ENCODE peak calls at places on chromosomes 2 and 18, in six cellular contexts. F, Z, K, P, Q and G are unnamed samples.

GRCh38 chr2:232459419-232460035 is 3.6 kb downstream of the ALPI start:
- DNase-seq in F (no peak), Z (no peak), K (peak), P (no peak), Q (no peak), G (no peak)

GRCh38 chr2:208608436-208608835 is 201.8 kb downstream of the PTH2R start:
- DNase-seq in F (no peak), Z (no peak), K (no peak), P (no peak), Q (no peak), G (no peak)

GRCh38 chr18:48399303-48400075 is 9.7 kb downstream of the ZBTB7C start:
- DNase-seq in F (no peak), Z (no peak), K (no peak), P (no peak), Q (no peak), G (no peak)

GRCh38 chr2:150309681-150310080 is 177.8 kb downstream of the RND3 start:
- DNase-seq in F (peak), Z (no peak), K (no peak), P (no peak), Q (no peak), G (peak)

GRCh38 chr2:95077521-95077807 is 44.1 kb downstream of the MRPS5 start:
- DNase-seq in F (no peak), Z (no peak), K (no peak), P (no peak), Q (no peak), G (no peak)

GRCh38 chr2:65031341-65032015 is 24.7 kb upstream of the CEP68 start:
- DNase-seq in F (no peak), Z (no peak), K (peak), P (no peak), Q (no peak), G (no peak)

GRCh38 chr2:70921031-70921430 is 14.7 kb upstream of the ATP6V1B1 start:
- DNase-seq in F (no peak), Z (no peak), K (peak), P (no peak), Q (no peak), G (no peak)

GRCh38 chr18:11324956-11325873 is 175.8 kb upstream of the PIEZO2 start:
- DNase-seq in F (peak), Z (no peak), K (no peak), P (no peak), Q (peak), G (peak)

GRCh38 chr18:79818631-79819030 is 20.9 kb downstream of the KCNG2 start:
- DNase-seq in F (no peak), Z (no peak), K (peak), P (no peak), Q (no peak), G (no peak)

GRCh38 chr2:65278450-65279030 is 50.9 kb downstream of the ACTR2 start:
- DNase-seq in F (peak), Z (no peak), K (no peak), P (no peak), Q (no peak), G (peak)

GRCh38 chr18:28087173-28087563 is 89.8 kb downstream of the CDH2 start:
- DNase-seq in F (no peak), Z (no peak), K (no peak), P (peak), Q (no peak), G (no peak)

GRCh38 chr18:38025433-38026038 is 459.9 kb upstream of the CELF4 start:
- DNase-seq in F (peak), Z (peak), K (no peak), P (no peak), Q (peak), G (no peak)

GRCh38 chr2:228126401-228126800 is 55.1 kb downstream of the SPHKAP start:
- DNase-seq in F (no peak), Z (no peak), K (no peak), P (no peak), Q (no peak), G (no peak)

GRCh38 chr2:17558053-17558452 is 17.6 kb downstream of the VSNL1 start:
- DNase-seq in F (no peak), Z (no peak), K (no peak), P (no peak), Q (no peak), G (no peak)

GRCh38 chr2:57434952-57435351 is 611.7 kb upstream of the VRK2 start:
- DNase-seq in F (no peak), Z (no peak), K (no peak), P (no peak), Q (peak), G (no peak)

GRCh38 chr18:48803518-48803917 is 147.2 kb downstream of the SMAD7 start:
- DNase-seq in F (no peak), Z (no peak), K (peak), P (no peak), Q (no peak), G (no peak)

GRCh38 chr2:69149631-69150215 is 136.7 kb downstream of the ANTXR1 start:
- DNase-seq in F (peak), Z (peak), K (peak), P (peak), Q (no peak), G (peak)

GRCh38 chr2:145114726-145115125 is 594.8 kb upstream of the ZEB2 start:
- DNase-seq in F (no peak), Z (no peak), K (no peak), P (no peak), Q (no peak), G (no peak)

GRCh38 chr2:21822505-21822904 is 698.7 kb downstream of the TDRD15 start:
- DNase-seq in F (no peak), Z (no peak), K (no peak), P (no peak), Q (peak), G (no peak)

GRCh38 chr2:240295256-240296103 is 140.0 kb upstream of the GPC1 start:
- DNase-seq in F (no peak), Z (no peak), K (no peak), P (no peak), Q (no peak), G (no peak)

GRCh38 chr2:66555076-66555475 is 120.2 kb downstream of the MEIS1 start:
- DNase-seq in F (peak), Z (no peak), K (no peak), P (no peak), Q (no peak), G (peak)

GRCh38 chr2:26251893-26252292 is 7.2 kb downstream of the HADHB start:
- DNase-seq in F (no peak), Z (no peak), K (no peak), P (no peak), Q (no peak), G (peak)

GRCh38 chr2:231223001-231223375 is 24.6 kb downstream of the ARMC9 start:
- DNase-seq in F (no peak), Z (no peak), K (no peak), P (no peak), Q (peak), G (no peak)

GRCh38 chr2:134401789-134402188 is 147.9 kb downstream of the MGAT5 start:
- DNase-seq in F (peak), Z (no peak), K (no peak), P (no peak), Q (no peak), G (no peak)

GRCh38 chr2:104406273-104406726 is 447.6 kb upstream of the POU3F3 start:
- DNase-seq in F (no peak), Z (no peak), K (no peak), P (no peak), Q (no peak), G (no peak)

GRCh38 chr2:96687266-96687665 is 44.7 kb downstream of the FER1L5 start:
- DNase-seq in F (no peak), Z (no peak), K (no peak), P (no peak), Q (no peak), G (no peak)

GRCh38 chr2:37671013-37671815 is at the start of gene CDC42EP3:
- DNase-seq in F (peak), Z (no peak), K (peak), P (peak), Q (peak), G (no peak)

GRCh38 chr2:567865-568638 is 109.2 kb downstream of the TMEM18 start:
- DNase-seq in F (no peak), Z (no peak), K (no peak), P (no peak), Q (peak), G (no peak)

GRCh38 chr2:164757934-164758695 is 83.5 kb downstream of the COBLL1 start:
- DNase-seq in F (peak), Z (no peak), K (no peak), P (no peak), Q (peak), G (peak)

GRCh38 chr2:70258532-70258875 is 567 bp downstream of the PCYOX1 start:
- DNase-seq in F (peak), Z (no peak), K (no peak), P (peak), Q (peak), G (peak)

DNA sequence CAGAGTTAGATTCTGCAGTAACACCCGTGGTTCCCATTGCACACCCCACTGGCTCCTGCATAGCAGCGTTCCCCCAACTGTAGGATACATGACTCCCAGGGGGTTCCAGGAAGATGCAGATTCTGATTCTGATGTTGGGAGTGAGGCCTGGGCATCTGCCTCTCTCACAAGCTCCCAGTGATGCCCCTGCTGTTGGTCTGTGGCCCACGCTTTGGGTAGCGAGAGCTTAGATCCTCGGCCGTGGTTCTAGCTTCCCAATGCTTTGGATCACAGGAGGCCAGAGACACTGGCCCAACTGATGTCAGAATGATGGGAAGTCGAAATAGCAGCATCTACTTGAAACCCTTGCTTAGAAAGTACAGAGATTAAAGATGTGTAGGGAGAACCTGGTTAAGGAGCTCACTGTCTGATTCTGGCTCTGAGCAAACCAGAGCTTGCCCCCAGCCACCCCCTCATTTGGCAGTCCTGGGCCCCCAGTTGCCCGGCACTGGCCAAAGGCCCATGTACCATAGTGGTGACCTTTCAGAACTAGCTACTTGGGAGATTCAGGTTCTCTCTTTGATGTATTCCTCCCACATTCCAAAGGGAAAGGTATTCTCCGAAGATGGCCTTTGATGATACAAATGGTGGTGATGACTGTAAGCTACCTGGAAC is 197.5 kb downstream of the FAM210A start:
- DNase-seq in F (no peak), Z (no peak), K (no peak), P (no peak), Q (no peak), G (no peak)
- H3K14ac ChIP-seq in F (no peak), Z (no peak), K (no peak), P (no peak), Q (no peak), G (no peak)

DNA sequence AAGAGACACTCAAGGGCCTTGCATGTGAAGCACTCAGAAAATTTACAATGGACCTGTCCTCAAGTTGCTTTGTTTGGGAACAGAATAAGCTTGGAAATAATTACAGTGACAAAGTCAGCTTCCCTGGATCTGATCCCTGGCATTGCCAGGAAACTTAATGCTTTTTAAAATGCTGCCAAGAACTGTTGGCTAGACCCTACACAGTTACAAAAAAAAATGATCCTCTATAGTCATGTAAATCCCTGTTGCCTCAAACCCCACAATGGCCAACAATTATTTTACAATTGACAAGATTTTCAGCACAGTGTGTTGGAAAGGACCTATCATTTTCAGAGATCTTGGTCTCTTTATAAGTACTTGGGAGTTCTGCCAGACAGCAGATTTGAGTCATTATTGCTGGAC is 470.4 kb upstream of the ACVR2A start:
- DNase-seq in F (no peak), Z (no peak), K (no peak), P (no peak), Q (no peak), G (no peak)
- H2BK5ac ChIP-seq in F (no peak), Z (no peak), K (no peak), P (no peak), Q (no peak), G (no peak)

GRCh38 chr2:223632826-223633225 is 30.7 kb upstream of the SCG2 start:
- DNase-seq in F (no peak), Z (no peak), K (no peak), P (no peak), Q (no peak), G (no peak)

GRCh38 chr2:223635080-223635479 is 32.9 kb upstream of the SCG2 start:
- DNase-seq in F (peak), Z (no peak), K (no peak), P (no peak), Q (peak), G (peak)

DNA sequence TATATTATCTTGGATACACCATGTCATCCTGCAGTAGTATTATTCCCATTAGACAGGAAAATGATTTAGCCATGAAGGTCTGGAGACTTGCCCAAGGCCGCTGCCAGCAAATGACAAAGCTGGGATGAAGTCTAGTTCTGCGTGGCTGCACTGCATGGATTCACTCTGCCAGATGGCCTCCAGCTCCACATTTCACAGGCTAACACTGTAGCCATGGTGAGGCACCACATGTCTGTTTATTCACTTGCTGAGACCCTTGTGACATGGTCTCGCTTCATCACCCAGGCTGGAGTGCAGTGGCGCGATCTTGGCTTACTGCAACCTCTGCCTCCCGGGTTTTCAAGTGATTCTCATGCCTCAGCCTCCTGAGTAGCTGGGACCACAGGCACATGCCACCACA is 31.5 kb upstream of the SCG2 start:
- DNase-seq in F (peak), Z (no peak), K (no peak), P (no peak), Q (no peak), G (no peak)
- H3K14ac ChIP-seq in F (no peak), Z (no peak), K (no peak), P (no peak), Q (no peak), G (no peak)

DNA sequence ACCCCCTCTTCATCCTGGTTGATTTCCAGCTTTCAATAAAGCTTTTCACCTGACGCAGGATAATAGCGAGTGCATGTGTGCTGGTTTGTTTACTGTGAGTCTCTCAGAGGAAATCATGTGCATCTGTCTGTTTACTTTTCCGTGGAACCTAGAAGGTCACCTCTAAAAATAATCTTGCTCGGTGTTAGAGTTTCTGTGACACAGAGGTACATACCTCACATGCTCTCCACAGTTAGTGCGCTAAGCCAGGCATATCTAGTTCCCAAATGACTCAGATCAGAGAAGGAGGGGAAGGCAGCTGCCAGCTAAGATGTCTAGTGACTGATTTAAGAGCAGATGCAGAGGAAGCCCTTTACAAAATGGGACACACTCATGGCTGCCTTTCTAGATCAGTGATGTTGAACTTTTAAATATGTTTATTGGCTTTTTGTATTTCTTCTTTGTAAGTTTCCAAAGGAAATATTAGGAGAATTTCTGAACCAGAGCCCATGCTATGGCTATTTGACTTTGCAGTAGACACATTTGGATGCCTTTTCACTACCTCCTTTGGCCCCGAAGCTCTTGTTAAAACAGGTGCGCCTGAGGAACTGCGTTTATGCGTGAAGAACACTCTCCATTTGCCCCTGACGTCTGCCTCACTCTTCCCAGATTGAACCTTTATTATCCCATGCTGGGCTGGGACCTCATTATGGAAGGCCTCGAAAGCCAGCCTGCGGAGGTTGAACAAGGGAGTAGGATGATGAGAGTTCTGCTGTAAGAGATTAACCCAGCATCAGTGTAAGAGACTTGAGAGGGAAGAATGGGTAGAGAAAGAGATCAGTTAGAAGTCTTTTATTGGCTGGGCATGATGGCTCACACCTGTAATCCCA is 145.6 kb downstream of the FAM161A start:
- DNase-seq in F (peak), Z (no peak), K (no peak), P (no peak), Q (peak), G (peak)
- H2BK5ac ChIP-seq in F (no peak), Z (no peak), K (no peak), P (no peak), Q (no peak), G (no peak)

GRCh38 chr2:219595250-219595649 is 2.4 kb upstream of the STK11IP start:
- DNase-seq in F (peak), Z (no peak), K (no peak), P (no peak), Q (no peak), G (peak)
- H3K14ac ChIP-seq in F (no peak), Z (no peak), K (no peak), P (no peak), Q (no peak), G (no peak)

DNA sequence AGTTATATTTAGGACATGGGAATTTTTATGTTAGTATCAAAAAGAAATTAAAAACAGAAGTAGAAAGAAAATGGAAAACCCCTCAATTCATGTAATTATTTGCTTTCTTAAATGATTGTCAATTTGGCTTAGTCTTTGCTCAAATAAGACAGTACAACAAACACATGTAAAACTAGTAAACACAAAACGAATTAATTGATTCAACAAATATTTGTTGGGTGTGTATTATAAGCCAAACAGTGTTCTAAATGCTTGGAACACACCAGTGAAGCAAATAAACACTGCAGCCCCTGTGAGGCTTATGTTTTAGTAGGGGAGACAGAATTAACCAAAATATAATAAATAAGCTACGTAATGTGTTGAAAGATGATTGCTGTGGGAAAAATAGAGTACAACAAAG is 234.5 kb upstream of the STON1 start:
- DNase-seq in F (no peak), Z (no peak), K (no peak), P (no peak), Q (no peak), G (no peak)
- H2BK5ac ChIP-seq in F (no peak), Z (no peak), K (no peak), P (no peak), Q (no peak), G (no peak)

DNA sequence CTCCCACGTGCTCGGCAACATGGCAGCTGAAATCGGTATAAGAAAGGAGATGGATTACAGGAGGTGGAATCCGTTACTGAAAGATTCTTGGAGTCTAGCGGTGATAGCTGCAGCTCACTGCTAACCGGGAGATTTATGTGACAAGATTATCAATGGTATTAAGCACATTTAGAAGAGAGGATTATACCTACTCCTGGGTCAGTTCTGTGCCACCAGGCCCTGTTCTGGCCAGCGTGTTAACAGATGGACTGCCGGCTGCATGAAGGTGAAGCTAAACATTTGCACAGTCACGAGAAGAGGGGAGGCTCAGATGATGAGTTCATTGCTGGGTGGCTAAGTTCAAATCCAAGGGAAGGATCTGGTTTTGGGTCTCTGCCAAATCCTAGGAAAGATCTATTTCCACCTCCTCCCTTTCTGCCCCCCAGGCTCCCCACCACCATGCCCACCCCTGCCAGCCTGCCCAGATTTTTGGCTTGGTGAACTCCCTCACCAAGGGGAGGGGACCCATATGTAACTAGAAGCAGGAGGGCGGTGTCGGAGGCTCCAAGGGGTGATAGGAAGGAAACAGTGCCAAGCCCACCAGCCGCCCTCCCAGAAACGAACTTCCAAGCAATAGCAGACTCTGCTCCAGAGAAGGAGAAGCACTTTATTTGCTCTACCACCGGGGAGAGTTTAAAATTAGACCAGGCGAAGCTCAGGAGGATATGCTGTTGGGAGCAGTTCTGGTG is 200.4 kb downstream of the KLHL29 start:
- DNase-seq in F (no peak), Z (no peak), K (no peak), P (no peak), Q (no peak), G (no peak)
- H3K14ac ChIP-seq in F (no peak), Z (no peak), K (no peak), P (no peak), Q (no peak), G (no peak)